ENCODE peak calls at places on chromosomes 12 and 14, in eight cellular contexts. E is activated T-cell treated with anti-CD3 and anti-CD28 coated beads, Interleukin-2, amount 50 U/mL, for 72 hours; K is endothelial cell; P is mesenchymal stem cell; T is CD8-positive, alpha-beta memory T cell; Z is cardiac muscle cell; L is amniotic stem cell; D is stimulated activated CD4-positive, alpha-beta T cell treated with anti-CD3 and anti-CD28 coated beads, Interleukin-4, amount 100 ng/mL, for 48 hours. G is an unnamed sample.

GRCh38 chr12:126033746-126034145 is 968.5 kb downstream of the AACS start:
- DNase-seq in E (no peak), K (no peak), P (no peak), T (no peak), Z (no peak), L (no peak), D (no peak), G (no peak)

GRCh38 chr14:63179383-63179782 is 24.9 kb upstream of the RHOJ start:
- DNase-seq in E (no peak), K (no peak), P (no peak), T (no peak), Z (no peak), L (no peak), D (no peak), G (no peak)

GRCh38 chr12:50297996-50298395 is 14.7 kb upstream of the LIMA1 start:
- DNase-seq in E (no peak), K (no peak), P (no peak), T (no peak), Z (no peak), L (no peak), D (no peak), G (no peak)

GRCh38 chr14:30908826-30909225 is 34.5 kb downstream of the COCH start:
- DNase-seq in E (no peak), K (no peak), P (no peak), T (no peak), Z (no peak), L (no peak), D (no peak), G (no peak)

GRCh38 chr12:49645151-49646039 is 22.0 kb downstream of the PRPF40B start:
- DNase-seq in E (no peak), K (no peak), P (no peak), T (no peak), Z (no peak), L (no peak), D (no peak), G (no peak)

GRCh38 chr14:73879027-73879426 is 7.6 kb upstream of the ZNF410 start:
- DNase-seq in E (no peak), K (no peak), P (peak; percentile 56), T (no peak), Z (no peak), L (no peak), D (no peak), G (no peak)

GRCh38 chr12:1523558-1524050 is 70.8 kb downstream of the FBXL14 start:
- DNase-seq in E (no peak), K (peak; percentile 44), P (no peak), T (no peak), Z (peak; percentile 37), L (no peak), D (no peak), G (no peak)

GRCh38 chr14:46054526-46054925 is 597.1 kb downstream of the RPL10L start:
- DNase-seq in E (no peak), K (no peak), P (peak; percentile 64), T (no peak), Z (no peak), L (no peak), D (no peak), G (no peak)

GRCh38 chr12:2360630-2361170 is 307.9 kb downstream of the CACNA1C start:
- DNase-seq in E (no peak), K (no peak), P (no peak), T (no peak), Z (no peak), L (no peak), D (no peak), G (no peak)

GRCh38 chr12:127485528-127485927 is 781.4 kb upstream of the TMEM132C start:
- DNase-seq in E (peak; percentile 53), K (no peak), P (peak; percentile 83), T (no peak), Z (no peak), L (peak; percentile 91), D (peak; percentile 26), G (peak; percentile 5)

GRCh38 chr12:53966385-53967133 is 6.4 kb upstream of the HOXC11 start:
- DNase-seq in E (no peak), K (no peak), P (no peak), T (no peak), Z (no peak), L (no peak), D (no peak), G (no peak)

GRCh38 chr14:102417646-102418045 is 54.9 kb downstream of the TECPR2 start:
- DNase-seq in E (no peak), K (no peak), P (no peak), T (no peak), Z (no peak), L (no peak), D (no peak), G (no peak)

GRCh38 chr12:55965941-55966407 is at the start of gene PMEL:
- DNase-seq in E (no peak), K (peak; percentile 19), P (peak; percentile 45), T (no peak), Z (no peak), L (peak; percentile 1), D (no peak), G (no peak)

GRCh38 chr12:6063379-6063735 is 61.1 kb downstream of the VWF start:
- DNase-seq in E (no peak), K (no peak), P (no peak), T (no peak), Z (no peak), L (no peak), D (no peak), G (no peak)

GRCh38 chr14:100867631-100868315 is 35.7 kb downstream of the RTL1 start:
- DNase-seq in E (no peak), K (no peak), P (no peak), T (no peak), Z (no peak), L (no peak), D (no peak), G (no peak)

GRCh38 chr14:69796797-69797500 is at the start of gene SLC10A1:
- DNase-seq in E (no peak), K (no peak), P (no peak), T (no peak), Z (no peak), L (no peak), D (no peak), G (no peak)

GRCh38 chr12:100123316-100124095 is 19.2 kb downstream of the BLTP3B start:
- DNase-seq in E (no peak), K (no peak), P (no peak), T (no peak), Z (no peak), L (no peak), D (no peak), G (no peak)

GRCh38 chr14:78075033-78075432 is 95.1 kb upstream of the NRXN3 start:
- DNase-seq in E (no peak), K (no peak), P (no peak), T (no peak), Z (peak; percentile 12), L (no peak), D (no peak), G (no peak)

G was measured in activated naive CD4-positive, alpha-beta T cell treated with anti-CD3 and anti-CD28 coated beads, Interleukin-2, amount 50 U/mL, for 72 hours.